ENCODE peak calls at places on chromosome 20, in eight cellular contexts. C is dorsolateral prefrontal cortex, G is kidney epithelial cell, J is PC-3, Q is GM12865, T is adrenal gland, X is hepatocyte, B is ovary. E is an unnamed sample.
A peak's percentile ranks its signal among the peaks of the same experiment; 100 is the strongest.

GRCh38 chr20:5848711-5849505 is 98.7 kb downstream of the SHLD1 start:
- DNase-seq in X (no peak), C (no peak), J (peak; percentile 84), T (peak; percentile 73), Q (peak; percentile 47), B (no peak), G (no peak), E (peak; percentile 21)

GRCh38 chr20:36888880-36889516 is 13.1 kb downstream of the TLDC2 start:
- DNase-seq in J (no peak), G (no peak), X (no peak), B (no peak), T (no peak), Q (no peak), C (no peak), E (no peak)

GRCh38 chr20:38315290-38315966 is 11.5 kb downstream of the BPI start:
- DNase-seq in X (no peak), G (no peak), J (peak; percentile 19), Q (no peak), T (no peak), B (peak; percentile 50), C (no peak), E (no peak)

GRCh38 chr20:45957021-45957941 is 14.7 kb downstream of the ZNF335 start:
- DNase-seq in J (no peak), C (no peak), G (no peak), B (peak; percentile 28), Q (no peak), T (peak; percentile 6), X (no peak), E (no peak)

GRCh38 chr20:51935003-51935358 is 132.7 kb upstream of the SALL4 start:
- DNase-seq in X (no peak), C (no peak), B (no peak), J (no peak), T (no peak), G (no peak), Q (no peak), E (no peak)

GRCh38 chr20:8853805-8854338 is 215.0 kb upstream of the PLCB4 start:
- DNase-seq in G (peak; percentile 62), Q (peak; percentile 61), X (peak; percentile 83), C (no peak), B (no peak), J (peak; percentile 94), T (peak; percentile 9), E (peak; percentile 79)

GRCh38 chr20:62953167-62953838 is 794 bp downstream of the SLC17A9 start:
- DNase-seq in X (peak; percentile 36), T (no peak), G (no peak), B (no peak), Q (peak; percentile 30), J (no peak), C (no peak), E (no peak)

GRCh38 chr20:47111576-47111975 is 216.9 kb downstream of the EYA2 start:
- DNase-seq in B (no peak), C (no peak), J (peak; percentile 65), Q (no peak), X (no peak), T (no peak), G (no peak), E (no peak)

GRCh38 chr20:20452254-20452676 is 84.4 kb downstream of the INSM1 start:
- DNase-seq in Q (peak; percentile 81), X (peak; percentile 16), B (peak; percentile 51), C (peak; percentile 95), J (peak; percentile 89), T (peak; percentile 23), G (peak; percentile 37), E (peak; percentile 52)

GRCh38 chr20:19212524-19213502 is at the start of gene SLC24A3:
- DNase-seq in T (peak; percentile 86), G (peak; percentile 2), X (peak; percentile 86), C (peak; percentile 56), B (peak; percentile 85), J (peak; percentile 7), Q (peak; percentile 52), E (no peak)

GRCh38 chr20:5041433-5041832 is 40.1 kb upstream of the SLC23A2 start:
- DNase-seq in J (no peak), X (peak; percentile 13), T (no peak), G (no peak), Q (no peak), B (peak; percentile 40), C (no peak), E (no peak)

GRCh38 chr20:40668449-40669228 is 20.4 kb downstream of the MAFB start:
- DNase-seq in G (no peak), J (peak; percentile 29), T (no peak), X (peak; percentile 84), C (no peak), Q (no peak), B (no peak), E (no peak)

GRCh38 chr20:10558635-10559187 is 115.1 kb downstream of the JAG1 start:
- DNase-seq in B (no peak), J (peak; percentile 92), G (peak; percentile 75), X (no peak), C (no peak), Q (peak; percentile 84), T (no peak), E (peak; percentile 71)

GRCh38 chr20:16265334-16265733 is 307.9 kb downstream of the KIF16B start:
- DNase-seq in X (no peak), C (no peak), T (no peak), Q (no peak), J (no peak), B (no peak), G (no peak), E (no peak)

GRCh38 chr20:48629960-48630315 is 197.9 kb downstream of the PREX1 start:
- DNase-seq in Q (no peak), B (no peak), C (no peak), G (no peak), X (no peak), T (no peak), J (no peak), E (no peak)

GRCh38 chr20:48626226-48626937 is 201.4 kb downstream of the PREX1 start:
- DNase-seq in Q (no peak), G (no peak), T (no peak), B (peak; percentile 57), C (peak; percentile 57), X (no peak), J (no peak), E (no peak)

GRCh38 chr20:48629069-48629959 is 198.5 kb downstream of the PREX1 start:
- DNase-seq in T (no peak), C (no peak), Q (no peak), G (no peak), J (no peak), X (no peak), B (no peak), E (no peak)

GRCh38 chr20:48626938-48627736 is 200.7 kb downstream of the PREX1 start:
- DNase-seq in Q (no peak), X (no peak), T (no peak), J (no peak), C (no peak), B (no peak), G (no peak), E (no peak)

DNA sequence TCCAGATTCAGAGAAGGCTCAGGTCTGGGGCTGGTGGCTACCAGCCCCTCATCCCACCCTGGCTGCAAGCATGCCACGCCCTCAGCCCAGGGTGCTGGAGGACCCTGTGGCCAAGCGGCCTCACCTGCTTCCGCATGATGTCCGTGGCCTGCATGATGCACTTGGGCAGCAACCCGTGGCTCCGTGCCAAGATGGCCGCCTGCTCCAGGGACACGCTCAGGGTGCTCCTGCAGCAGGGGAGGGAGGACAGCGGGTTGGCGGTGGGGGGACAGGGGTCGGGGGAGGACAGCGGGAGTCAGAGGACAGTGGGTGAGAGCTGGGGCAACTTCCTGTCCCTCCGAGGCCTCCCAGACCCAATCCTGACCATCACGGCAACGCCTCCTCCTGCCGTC is 200.1 kb downstream of the PREX1 start:
- DNase-seq in G (no peak), C (no peak), J (no peak), B (peak; percentile 53), Q (no peak), X (no peak), T (peak; percentile 27), E (no peak)
- H3K4me3 ChIP-seq in G (no peak overlapping the region), C (no peak overlapping the region), J (no peak overlapping the region), B (no peak overlapping the region), Q (no peak overlapping the region), X (no peak overlapping the region), T (no peak overlapping the region), E (no peak overlapping the region)

GRCh38 chr20:43507150-43508080 is at the start of gene L3MBTL1:
- DNase-seq in T (peak; percentile 51), X (peak; percentile 87), J (peak; percentile 51), C (peak; percentile 36), B (peak; percentile 57), Q (peak; percentile 31), G (peak; percentile 16), E (no peak)
- TF ChIP-seq CTCF in T (no peak), X (no peak), J (no peak), C (no peak), B (no peak), Q (no peak), G (no peak), E (no peak)

GRCh38 chr20:57455386-57455785 is 64.2 kb downstream of the RBM38 start:
- DNase-seq in B (no peak), Q (no peak), T (no peak), G (no peak), C (no peak), J (no peak), X (no peak), E (no peak)
- H3K4me3 ChIP-seq in B (no peak overlapping the region), Q (no peak overlapping the region), T (no peak overlapping the region), G (no peak overlapping the region), C (no peak overlapping the region), J (no peak overlapping the region), X (no peak overlapping the region), E (no peak overlapping the region)

GRCh38 chr20:58184063-58184462 is 44.4 kb downstream of the ANKRD60 start:
- DNase-seq in T (no peak), G (no peak), C (no peak), Q (no peak), B (no peak), X (no peak), J (no peak), E (no peak)

GRCh38 chr20:58192567-58192966 is 35.9 kb downstream of the ANKRD60 start:
- DNase-seq in Q (peak; percentile 9), G (no peak), T (no peak), B (no peak), X (no peak), C (no peak), J (no peak), E (no peak)

GRCh38 chr20:58192065-58192464 is 36.4 kb downstream of the ANKRD60 start:
- DNase-seq in T (no peak), C (no peak), G (no peak), B (no peak), X (no peak), Q (no peak), J (no peak), E (no peak)

GRCh38 chr20:58184984-58185383 is 43.5 kb downstream of the ANKRD60 start:
- DNase-seq in J (no peak), X (no peak), C (no peak), Q (no peak), T (no peak), G (no peak), B (no peak), E (no peak)

DNA sequence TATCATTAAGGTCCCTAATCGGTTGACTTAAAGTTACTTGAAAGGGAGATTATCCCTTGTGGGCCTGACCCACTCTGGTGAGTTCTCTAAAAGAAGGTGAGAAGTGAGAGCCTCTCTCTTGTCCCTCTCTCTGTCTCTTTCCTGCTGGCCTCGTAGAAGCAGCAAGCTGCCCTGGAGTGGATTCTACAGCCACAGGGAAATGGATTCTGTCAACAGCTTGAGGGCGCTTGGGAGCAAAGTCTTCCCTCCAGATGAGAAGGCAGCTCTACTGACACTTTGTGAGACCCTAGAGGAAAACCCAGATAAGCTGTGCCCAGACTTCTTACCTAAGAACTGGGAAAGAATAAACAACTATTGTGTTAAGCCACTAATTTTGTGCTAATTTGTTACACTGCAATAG is 40.0 kb downstream of the ANKRD60 start:
- DNase-seq in Q (no peak), X (no peak), J (no peak), B (no peak), T (no peak), C (no peak), G (no peak), E (no peak)
- TF ChIP-seq CTCF in Q (no peak), X (peak; percentile 21), J (peak; percentile 21), B (no peak), T (no peak), C (no peak), G (no peak), E (no peak)